ENCODE peak calls at places on chromosomes 1 and 21, in six cellular contexts. S, M, E, J, K and B are unnamed samples.

GRCh38 chr1:167249702-167250101 is 29.0 kb downstream of the POU2F1 start:
- DNase-seq in E (no peak), K (no peak), S (no peak), J (no peak), M (no peak), B (no peak)

GRCh38 chr1:17531682-17532487 is 7.6 kb upstream of the ARHGEF10L start:
- DNase-seq in E (no peak), S (peak), K (peak), M (peak), J (no peak), B (no peak)

GRCh38 chr1:30325085-30325935 is 398.1 kb downstream of the MATN1 start:
- DNase-seq in M (no peak), J (no peak), K (no peak), E (no peak), S (no peak), B (no peak)

GRCh38 chr21:31343680-31344480 is at the start of gene TIAM1:
- DNase-seq in J (no peak), S (peak), K (peak), M (no peak), E (no peak), B (no peak)

GRCh38 chr1:93471284-93471683 is 23.4 kb downstream of the FNBP1L start:
- DNase-seq in J (no peak), E (no peak), M (no peak), S (no peak), K (no peak), B (no peak)

GRCh38 chr21:38321568-38321967 is 64.8 kb downstream of the KCNJ15 start:
- DNase-seq in E (no peak), S (no peak), J (no peak), K (no peak), M (no peak), B (no peak)

GRCh38 chr1:119007672-119008482 is 19.7 kb upstream of the TBX15 start:
- DNase-seq in M (no peak), S (no peak), K (no peak), E (no peak), J (peak), B (no peak)

GRCh38 chr1:167219646-167220536 is 795 bp upstream of the POU2F1 start:
- DNase-seq in J (peak), M (peak), S (peak), K (peak), E (peak), B (peak)

GRCh38 chr1:172145231-172145651 is 275.2 kb upstream of the C1orf105 start:
- DNase-seq in J (no peak), M (no peak), E (no peak), S (no peak), K (no peak), B (peak)

GRCh38 chr1:3060601-3061551 is 8.1 kb upstream of the PRDM16 start:
- DNase-seq in S (no peak), M (no peak), K (no peak), J (peak), E (peak), B (no peak)

GRCh38 chr1:229217716-229218115 is 53.2 kb upstream of the RAB4A start:
- DNase-seq in S (no peak), K (no peak), E (no peak), M (no peak), J (no peak), B (no peak)

GRCh38 chr1:965526-966134 is 652 bp upstream of the PLEKHN1 start:
- DNase-seq in K (no peak), J (no peak), E (no peak), S (no peak), M (no peak), B (no peak)
- TF ChIP-seq POLR2A in K (no peak), J (no peak), E (no peak), S (no peak), M (no peak), B (no peak)

DNA sequence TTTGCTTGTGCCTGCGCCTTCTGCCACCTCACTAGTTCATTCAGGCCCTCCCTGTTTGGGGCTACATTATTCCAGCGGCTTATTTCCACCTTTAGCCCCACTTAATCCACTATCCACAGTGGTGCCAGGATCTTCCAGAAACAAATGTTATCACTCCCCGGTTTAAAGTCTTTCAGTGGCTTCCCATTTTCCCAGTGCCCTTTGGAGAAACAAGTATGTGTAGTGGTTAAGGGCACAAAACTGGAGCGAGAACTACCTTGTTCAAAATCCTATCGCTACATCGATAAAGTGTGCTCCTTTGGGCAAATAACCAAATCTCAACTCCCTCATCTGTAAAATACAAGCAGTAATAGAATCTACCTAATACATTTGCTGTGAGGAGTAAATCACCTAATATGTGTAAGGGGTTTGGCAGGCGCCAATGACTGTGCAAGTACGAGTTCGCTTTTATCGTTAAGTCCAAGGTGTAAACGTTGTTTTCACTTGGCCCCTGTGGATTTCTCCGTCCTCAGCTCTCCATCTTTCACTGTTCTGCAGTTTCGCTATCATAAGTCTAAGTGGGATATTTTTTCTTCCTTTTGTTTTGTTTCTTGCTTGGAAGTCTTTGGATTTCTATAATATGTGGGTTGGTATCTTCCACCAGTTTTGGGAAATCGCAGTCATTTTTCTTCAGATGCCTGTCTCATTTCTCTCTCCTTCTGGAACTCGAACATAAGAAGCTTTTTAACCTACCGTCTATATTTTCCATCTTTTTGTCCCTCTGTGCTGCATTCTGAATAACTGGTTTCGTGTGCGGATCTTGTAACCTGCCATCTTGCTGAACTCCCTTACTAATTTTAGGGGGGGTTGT is 844 bp upstream of the MEAF6 start:
- DNase-seq in E (peak), K (no peak), S (no peak), J (no peak), M (no peak), B (no peak)
- H3K27ac ChIP-seq in E (peak), K (peak), S (peak), J (peak), M (peak), B (peak)

DNA sequence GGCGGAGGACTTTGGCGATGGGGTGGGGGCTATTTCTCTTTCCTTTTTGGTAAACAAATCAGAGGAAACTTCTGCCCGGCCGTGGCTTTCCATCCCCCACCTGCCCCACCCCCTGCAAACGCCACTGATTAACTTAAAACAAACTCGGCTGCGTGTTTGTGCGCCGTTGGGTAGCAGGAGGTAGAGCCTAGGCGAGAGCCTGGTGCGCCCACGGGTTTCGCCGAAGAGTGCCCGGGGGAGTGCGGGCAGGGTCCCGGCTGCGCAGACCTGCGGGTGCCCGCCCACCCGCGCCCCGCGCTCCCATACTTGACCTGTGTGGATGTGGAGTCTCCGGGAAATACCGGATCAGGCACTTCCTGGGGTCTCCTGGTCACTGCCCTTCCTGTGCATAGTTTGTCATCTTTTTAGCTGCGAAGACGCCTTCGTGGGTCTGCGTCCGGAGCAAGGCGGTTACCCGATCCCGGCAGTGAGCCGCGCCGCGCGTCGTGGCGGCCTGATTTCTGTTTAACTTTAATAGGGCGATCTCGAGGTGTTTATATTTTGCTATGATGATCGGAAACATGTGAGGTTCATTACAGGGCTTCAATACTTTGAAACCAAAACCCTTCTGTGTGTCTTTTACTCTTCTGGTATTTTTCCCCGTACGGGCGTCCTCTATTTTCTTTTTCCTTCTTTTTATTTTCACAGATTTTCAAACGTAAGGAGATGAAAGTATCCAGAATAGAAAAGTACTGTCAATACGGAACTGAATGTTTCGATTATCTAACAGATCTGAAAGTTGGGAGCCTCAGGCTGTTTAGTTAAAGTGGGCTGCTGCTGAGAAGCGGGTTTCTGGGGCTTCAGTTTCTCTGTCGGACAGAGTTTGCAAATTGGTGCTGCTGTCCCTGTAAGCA is 15.2 kb downstream of the NR5A2 start:
- DNase-seq in J (no peak), M (peak), S (no peak), E (peak), K (no peak), B (peak)
- TF ChIP-seq POLR2A in J (no peak), M (peak), S (no peak), E (peak), K (no peak), B (no peak)

DNA sequence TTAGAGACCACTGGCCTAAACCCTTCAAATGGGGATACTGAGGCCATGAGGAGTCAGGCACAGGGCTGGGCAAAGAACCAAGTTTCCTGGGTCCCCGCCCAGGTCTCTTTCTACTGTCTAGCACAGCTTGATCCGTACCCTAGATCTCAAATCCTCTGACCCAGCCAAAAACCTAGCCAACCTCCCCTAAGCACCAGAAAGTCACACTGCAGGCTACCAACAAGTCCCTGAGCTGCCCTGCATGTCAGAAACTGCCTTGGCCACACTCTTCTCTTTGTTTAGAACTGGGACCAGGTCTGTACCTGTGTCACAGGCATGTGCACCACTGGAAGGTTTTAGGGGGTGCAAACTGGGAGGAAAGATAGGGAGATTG is 33.6 kb downstream of the AHDC1 start:
- DNase-seq in E (no peak), S (no peak), J (no peak), M (no peak), K (no peak), B (no peak)
- H3K27ac ChIP-seq in E (no peak), S (peak), J (peak), M (peak), K (peak), B (no peak)

GRCh38 chr1:183471748-183472487 is 381 bp upstream of the SMG7 start:
- DNase-seq in K (peak), M (peak), J (peak), S (peak), E (peak), B (peak)
- TF ChIP-seq POLR2A in K (no peak), M (peak), J (no peak), S (peak), E (no peak), B (no peak)